ENCODE peak calls at places on chromosome 5, in eight cellular contexts. B is choroid plexus epithelial cell; L is A549; U is iris pigment epithelial cell; X is astrocyte of the cerebellum; W is nephron progenitor cell; T is NB4; Z is activated gamma-delta T cell treated with anti-CD3 and anti-CD28 coated beads, Interleukin-2, amount 50 U/mL, for 16 hours. M is an unnamed sample.

GRCh38 chr5:72407541-72407940 is 87.4 kb downstream of the PTCD2 start:
- DNase-seq in W (no peak), B (no peak), U (no peak), Z (no peak), X (no peak), T (peak; percentile 14), L (no peak), M (no peak)

GRCh38 chr5:1124181-1125029 is 12.5 kb upstream of the SLC12A7 start:
- DNase-seq in T (no peak), L (no peak), U (no peak), Z (no peak), W (no peak), B (no peak), X (no peak), M (no peak)

GRCh38 chr5:172185096-172185461 is 2.9 kb downstream of the STK10 start:
- DNase-seq in U (no peak), X (no peak), L (no peak), W (no peak), T (no peak), B (no peak), Z (no peak), M (no peak)

GRCh38 chr5:178327446-178327845 is 94.8 kb upstream of the PHYKPL start:
- DNase-seq in X (no peak), Z (no peak), U (no peak), B (no peak), L (no peak), T (no peak), W (no peak), M (no peak)

GRCh38 chr5:176740131-176740701 is 70.1 kb upstream of the UNC5A start:
- DNase-seq in X (no peak), B (no peak), L (no peak), U (no peak), T (no peak), Z (no peak), W (no peak), M (no peak)

GRCh38 chr5:40743771-40744170 is 12.0 kb downstream of the TTC33 start:
- DNase-seq in X (no peak), Z (no peak), U (no peak), L (no peak), T (no peak), B (no peak), W (no peak), M (no peak)

GRCh38 chr5:116473706-116474105 is 100.9 kb downstream of the SEMA6A start:
- DNase-seq in B (no peak), T (no peak), W (peak; percentile 13), L (no peak), X (no peak), U (no peak), Z (no peak), M (no peak)

GRCh38 chr5:123033157-123033671 is 3.3 kb downstream of the PPIC start:
- DNase-seq in B (no peak), Z (no peak), U (no peak), L (no peak), T (no peak), X (no peak), W (no peak), M (no peak)

GRCh38 chr5:52757991-52758390 is 29.7 kb upstream of the ITGA1 start:
- DNase-seq in W (no peak), X (no peak), T (no peak), L (no peak), B (no peak), Z (no peak), U (peak; percentile 75), M (no peak)

GRCh38 chr5:8445139-8445538 is 576.2 kb downstream of the MTRR start:
- DNase-seq in T (no peak), Z (no peak), L (no peak), U (no peak), X (no peak), W (no peak), B (no peak), M (no peak)

GRCh38 chr5:177327539-177328522 is 16.1 kb upstream of the MXD3 start:
- DNase-seq in B (peak; percentile 56), U (peak; percentile 62), X (peak; percentile 46), T (no peak), W (no peak), Z (no peak), L (no peak), M (no peak)

GRCh38 chr5:109413463-109413862 is 3.7 kb upstream of the PJA2 start:
- DNase-seq in U (peak; percentile 57), Z (no peak), B (peak; percentile 85), W (no peak), L (no peak), T (no peak), X (peak; percentile 93), M (no peak)

GRCh38 chr5:174235226-174235992 is 189.9 kb downstream of the NSG2 start:
- DNase-seq in U (no peak), L (no peak), X (peak; percentile 97), Z (no peak), T (no peak), W (no peak), B (no peak), M (no peak)

GRCh38 chr5:127757576-127757975 is 54.4 kb downstream of the CCDC192 start:
- DNase-seq in L (peak; percentile 59), B (peak; percentile 82), W (no peak), T (peak; percentile 55), U (peak; percentile 74), X (peak; percentile 34), Z (no peak), M (no peak)

GRCh38 chr5:128441165-128441564 is 96.9 kb downstream of the FBN2 start:
- DNase-seq in B (no peak), X (no peak), W (no peak), T (no peak), L (no peak), Z (no peak), U (no peak), M (no peak)

GRCh38 chr5:16492398-16493175 is 27.0 kb upstream of the ZNF622 start:
- DNase-seq in U (peak; percentile 79), B (peak; percentile 97), L (peak; percentile 28), W (no peak), T (no peak), Z (no peak), X (peak; percentile 11), M (no peak)

GRCh38 chr5:115584501-115584900 is 17.8 kb downstream of the TICAM2 start:
- DNase-seq in W (no peak), U (no peak), T (no peak), L (no peak), B (no peak), X (no peak), Z (no peak), M (no peak)

GRCh38 chr5:82676663-82677062 is 398.5 kb upstream of the RPS23 start:
- DNase-seq in X (no peak), Z (no peak), T (no peak), W (no peak), L (no peak), U (no peak), B (no peak), M (no peak)

GRCh38 chr5:95081500-95082355 is 203.2 kb downstream of the MCTP1 start:
- DNase-seq in X (peak; percentile 62), T (peak; percentile 94), B (peak; percentile 97), U (peak; percentile 95), L (peak; percentile 55), W (no peak), Z (peak; percentile 1), M (no peak)

GRCh38 chr5:31270396-31270795 is 76.9 kb downstream of the CDH6 start:
- DNase-seq in U (peak; percentile 10), X (no peak), B (peak; percentile 49), L (no peak), W (no peak), Z (no peak), T (peak; percentile 52), M (no peak)

GRCh38 chr5:93517828-93518227 is 63.2 kb downstream of the NR2F1-AS1 start:
- DNase-seq in L (no peak), X (no peak), B (no peak), T (no peak), W (no peak), U (no peak), Z (no peak), M (no peak)

GRCh38 chr5:58641533-58641932 is 58.7 kb downstream of the RAB3C start:
- DNase-seq in B (peak; percentile 2), L (no peak), Z (no peak), T (no peak), U (no peak), W (no peak), X (no peak), M (no peak)

GRCh38 chr5:145941677-145942130 is 5.3 kb downstream of the SH3RF2 start:
- DNase-seq in Z (no peak), T (peak; percentile 34), L (no peak), X (no peak), W (no peak), B (no peak), U (peak; percentile 37), M (no peak)

M was measured in T-helper 17 cell.